ENCODE peak calls at places on chromosomes 13 and 19, in six cellular contexts. One of them, this sample, is unnamed.

GRCh38 chr19:8069116-8069973 is 16.8 kb downstream of the CCL25 start:
- DNase-seq in upper lobe of right lung: no peak
- DNase-seq in hepatocyte: no peak
- DNase-seq in heart right ventricle: no peak
- DNase-seq in CD8-positive, alpha-beta memory T cell: no peak
- DNase-seq in HepG2: no peak
- DNase-seq in this sample: no peak

GRCh38 chr19:51016798-51017683 is 2.5 kb downstream of the KLK10 start:
- DNase-seq in upper lobe of right lung: no peak
- DNase-seq in heart right ventricle: peak
- DNase-seq in CD8-positive, alpha-beta memory T cell: no peak
- DNase-seq in HepG2: peak
- DNase-seq in hepatocyte: peak
- DNase-seq in this sample: peak

GRCh38 chr19:54317108-54317964 is 4.4 kb upstream of the LILRA5 start:
- DNase-seq in CD8-positive, alpha-beta memory T cell: no peak
- DNase-seq in heart right ventricle: no peak
- DNase-seq in upper lobe of right lung: no peak
- DNase-seq in hepatocyte: no peak
- DNase-seq in HepG2: no peak
- DNase-seq in this sample: peak

GRCh38 chr13:113998781-113999617 is 25.1 kb upstream of the C13orf46 start:
- DNase-seq in CD8-positive, alpha-beta memory T cell: no peak
- DNase-seq in heart right ventricle: peak
- DNase-seq in upper lobe of right lung: no peak
- DNase-seq in HepG2: no peak
- DNase-seq in hepatocyte: no peak
- DNase-seq in this sample: peak

GRCh38 chr19:29866011-29866410 is 54.2 kb downstream of the CCNE1 start:
- DNase-seq in HepG2: no peak
- DNase-seq in CD8-positive, alpha-beta memory T cell: no peak
- DNase-seq in heart right ventricle: no peak
- DNase-seq in upper lobe of right lung: peak
- DNase-seq in hepatocyte: no peak
- DNase-seq in this sample: peak

GRCh38 chr19:41957838-41958366 is 1.2 kb downstream of the RABAC1 start:
- DNase-seq in CD8-positive, alpha-beta memory T cell: peak
- DNase-seq in HepG2: peak
- DNase-seq in heart right ventricle: peak
- DNase-seq in upper lobe of right lung: peak
- DNase-seq in hepatocyte: peak
- DNase-seq in this sample: peak

GRCh38 chr19:788821-789472 is 8.3 kb upstream of the PTBP1 start:
- DNase-seq in CD8-positive, alpha-beta memory T cell: peak
- DNase-seq in hepatocyte: no peak
- DNase-seq in heart right ventricle: no peak
- DNase-seq in HepG2: peak
- DNase-seq in upper lobe of right lung: no peak
- DNase-seq in this sample: no peak

GRCh38 chr13:97710797-97711196 is 242.7 kb upstream of the IPO5 start:
- DNase-seq in HepG2: no peak
- DNase-seq in hepatocyte: no peak
- DNase-seq in upper lobe of right lung: no peak
- DNase-seq in CD8-positive, alpha-beta memory T cell: no peak
- DNase-seq in heart right ventricle: no peak
- DNase-seq in this sample: no peak

GRCh38 chr19:518292-519231 is 11.3 kb downstream of the TPGS1 start:
- DNase-seq in heart right ventricle: no peak
- DNase-seq in HepG2: no peak
- DNase-seq in CD8-positive, alpha-beta memory T cell: peak
- DNase-seq in hepatocyte: peak
- DNase-seq in upper lobe of right lung: no peak
- DNase-seq in this sample: peak

GRCh38 chr13:44237276-44237767 is 136.3 kb upstream of the SERP2 start:
- DNase-seq in CD8-positive, alpha-beta memory T cell: no peak
- DNase-seq in heart right ventricle: peak
- DNase-seq in HepG2: no peak
- DNase-seq in hepatocyte: peak
- DNase-seq in upper lobe of right lung: no peak
- DNase-seq in this sample: no peak

GRCh38 chr13:102003848-102004570 is 397.8 kb downstream of the FGF14 start:
- DNase-seq in HepG2: no peak
- DNase-seq in CD8-positive, alpha-beta memory T cell: no peak
- DNase-seq in upper lobe of right lung: no peak
- DNase-seq in heart right ventricle: no peak
- DNase-seq in hepatocyte: no peak
- DNase-seq in this sample: no peak

GRCh38 chr19:8373867-8374813 is 10.2 kb downstream of the ANGPTL4 start:
- DNase-seq in hepatocyte: no peak
- DNase-seq in HepG2: peak
- DNase-seq in CD8-positive, alpha-beta memory T cell: no peak
- DNase-seq in heart right ventricle: no peak
- DNase-seq in upper lobe of right lung: no peak
- DNase-seq in this sample: no peak

GRCh38 chr19:10270180-10270615 is 722 bp upstream of the ICAM1 start:
- DNase-seq in upper lobe of right lung: peak
- DNase-seq in hepatocyte: no peak
- DNase-seq in HepG2: no peak
- DNase-seq in CD8-positive, alpha-beta memory T cell: peak
- DNase-seq in heart right ventricle: peak
- DNase-seq in this sample: peak

DNA sequence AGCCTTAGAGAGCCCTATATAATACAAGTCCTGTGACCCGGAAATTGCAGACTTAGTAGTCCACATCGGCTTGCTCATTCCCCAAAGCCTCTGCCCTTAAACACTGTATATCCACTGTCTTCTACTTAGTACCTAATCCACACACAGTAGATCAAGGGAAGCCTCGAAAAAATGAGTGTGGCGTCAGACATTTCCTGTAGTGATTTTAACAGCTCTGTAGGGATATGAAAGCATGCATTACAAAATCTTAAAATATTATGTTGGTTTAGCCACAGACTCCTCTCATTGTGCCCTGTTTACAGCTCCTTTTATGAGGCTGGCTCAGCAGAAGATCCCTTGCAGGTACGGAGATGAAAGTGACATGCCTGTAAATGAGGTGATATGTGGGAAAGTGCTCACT is 416.3 kb downstream of the LIG4 start:
- DNase-seq in HepG2: no peak
- DNase-seq in hepatocyte: no peak
- DNase-seq in CD8-positive, alpha-beta memory T cell: no peak
- DNase-seq in upper lobe of right lung: no peak
- DNase-seq in heart right ventricle: no peak
- DNase-seq in this sample: no peak
- H3K4me3 ChIP-seq in HepG2: no peak
- H3K4me3 ChIP-seq in hepatocyte: no peak
- H3K4me3 ChIP-seq in CD8-positive, alpha-beta memory T cell: no peak
- H3K4me3 ChIP-seq in upper lobe of right lung: no peak
- H3K4me3 ChIP-seq in heart right ventricle: no peak
- H3K4me3 ChIP-seq in this sample: no peak

DNA sequence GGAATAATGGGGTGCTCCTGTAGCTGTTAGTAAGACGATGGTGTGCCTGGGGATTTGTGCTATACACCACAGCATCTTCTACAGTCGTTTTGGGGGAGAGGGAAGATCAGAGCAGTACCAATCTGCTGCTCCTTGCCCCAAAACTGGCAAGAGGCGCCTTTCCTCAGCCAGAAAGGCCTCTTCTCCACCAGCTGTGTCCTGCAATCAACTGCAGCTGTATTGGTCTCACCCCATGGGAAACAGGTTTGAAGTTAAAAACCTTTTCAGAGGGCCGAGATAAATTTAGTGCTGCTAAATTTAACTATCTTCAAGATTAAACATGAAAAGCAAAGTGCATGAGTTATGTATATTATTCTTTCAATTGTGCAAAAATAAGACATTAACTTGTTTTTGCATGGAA is 1.2 kb upstream of the RNASEH2B start:
- DNase-seq in CD8-positive, alpha-beta memory T cell: no peak
- DNase-seq in upper lobe of right lung: no peak
- DNase-seq in heart right ventricle: no peak
- DNase-seq in HepG2: no peak
- DNase-seq in hepatocyte: no peak
- DNase-seq in this sample: no peak
- H3K4me3 ChIP-seq in CD8-positive, alpha-beta memory T cell: no peak
- H3K4me3 ChIP-seq in upper lobe of right lung: no peak
- H3K4me3 ChIP-seq in heart right ventricle: no peak
- H3K4me3 ChIP-seq in HepG2: no peak
- H3K4me3 ChIP-seq in hepatocyte: no peak
- H3K4me3 ChIP-seq in this sample: no peak

DNA sequence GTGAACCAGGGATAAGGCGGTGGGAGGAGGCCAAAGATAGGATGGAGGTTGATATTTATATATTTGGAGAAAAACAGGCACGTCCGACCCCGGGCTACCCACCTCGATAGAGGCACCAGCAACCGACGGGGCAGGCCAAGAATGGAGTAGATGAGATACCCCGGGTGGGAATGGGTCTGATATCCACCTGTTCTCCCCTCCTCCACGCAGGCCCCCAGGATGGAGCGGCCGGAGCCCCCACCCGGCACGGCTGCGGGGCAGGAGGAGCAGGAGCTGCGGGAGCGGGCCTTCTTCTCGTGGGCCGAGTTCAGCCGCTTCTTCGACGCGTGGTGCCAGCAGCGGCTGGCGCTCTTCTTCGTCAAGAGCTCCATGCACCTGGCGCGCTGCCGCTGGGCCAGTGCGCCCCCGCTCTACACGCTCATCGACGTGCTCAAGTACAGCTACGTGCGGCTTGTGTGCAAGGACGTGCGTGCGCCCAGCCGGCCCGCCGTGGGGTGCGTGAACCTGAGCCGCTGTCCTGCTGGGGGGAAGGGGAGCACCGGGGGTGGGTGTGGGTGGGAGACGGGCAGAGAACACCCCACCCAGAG is 1.2 kb downstream of the ZSWIM9 start:
- DNase-seq in HepG2: no peak
- DNase-seq in CD8-positive, alpha-beta memory T cell: no peak
- DNase-seq in upper lobe of right lung: no peak
- DNase-seq in heart right ventricle: no peak
- DNase-seq in hepatocyte: no peak
- DNase-seq in this sample: peak
- H3K4me3 ChIP-seq in HepG2: no peak
- H3K4me3 ChIP-seq in CD8-positive, alpha-beta memory T cell: peak
- H3K4me3 ChIP-seq in upper lobe of right lung: no peak
- H3K4me3 ChIP-seq in heart right ventricle: no peak
- H3K4me3 ChIP-seq in hepatocyte: peak
- H3K4me3 ChIP-seq in this sample: peak

DNA sequence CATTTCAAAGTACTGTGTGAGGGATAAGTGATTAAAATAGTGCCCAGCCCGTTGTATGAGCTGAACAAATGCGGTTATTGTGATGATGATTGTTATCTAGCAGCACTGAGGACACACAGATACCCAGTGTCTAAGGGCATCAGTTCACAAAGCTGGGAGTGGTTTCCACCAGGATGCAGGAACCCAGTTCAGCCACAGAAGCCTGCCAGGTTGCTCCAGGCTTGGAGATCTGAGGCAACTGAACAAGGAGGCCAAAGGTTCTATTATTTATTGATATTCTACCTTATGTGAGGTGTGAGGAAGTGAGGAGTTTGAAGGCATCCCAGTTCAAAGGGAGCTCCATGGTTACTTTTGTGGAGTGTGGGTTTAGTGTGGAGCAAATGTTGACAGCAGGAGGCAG is 13.2 kb downstream of the DIAPH3 start:
- DNase-seq in heart right ventricle: no peak
- DNase-seq in CD8-positive, alpha-beta memory T cell: no peak
- DNase-seq in upper lobe of right lung: no peak
- DNase-seq in HepG2: no peak
- DNase-seq in hepatocyte: no peak
- DNase-seq in this sample: no peak
- H3K4me3 ChIP-seq in heart right ventricle: no peak
- H3K4me3 ChIP-seq in CD8-positive, alpha-beta memory T cell: no peak
- H3K4me3 ChIP-seq in upper lobe of right lung: no peak
- H3K4me3 ChIP-seq in HepG2: no peak
- H3K4me3 ChIP-seq in hepatocyte: no peak
- H3K4me3 ChIP-seq in this sample: no peak

GRCh38 chr19:17601683-17602082 is 46.2 kb downstream of the COLGALT1 start:
- DNase-seq in hepatocyte: no peak
- DNase-seq in HepG2: no peak
- DNase-seq in heart right ventricle: no peak
- DNase-seq in CD8-positive, alpha-beta memory T cell: no peak
- DNase-seq in upper lobe of right lung: no peak
- DNase-seq in this sample: no peak
- H3K4me3 ChIP-seq in hepatocyte: no peak
- H3K4me3 ChIP-seq in HepG2: no peak
- H3K4me3 ChIP-seq in heart right ventricle: no peak
- H3K4me3 ChIP-seq in CD8-positive, alpha-beta memory T cell: no peak
- H3K4me3 ChIP-seq in upper lobe of right lung: no peak
- H3K4me3 ChIP-seq in this sample: no peak

GRCh38 chr13:39281539-39282150 is 243.4 kb downstream of the NHLRC3 start:
- DNase-seq in HepG2: peak
- DNase-seq in upper lobe of right lung: no peak
- DNase-seq in hepatocyte: no peak
- DNase-seq in heart right ventricle: no peak
- DNase-seq in CD8-positive, alpha-beta memory T cell: no peak
- DNase-seq in this sample: no peak

GRCh38 chr13:39282400-39282972 is 244.2 kb downstream of the NHLRC3 start:
- DNase-seq in upper lobe of right lung: no peak
- DNase-seq in hepatocyte: no peak
- DNase-seq in heart right ventricle: no peak
- DNase-seq in HepG2: no peak
- DNase-seq in CD8-positive, alpha-beta memory T cell: no peak
- DNase-seq in this sample: no peak

GRCh38 chr13:39284801-39285388 is 246.6 kb downstream of the NHLRC3 start:
- DNase-seq in HepG2: no peak
- DNase-seq in hepatocyte: no peak
- DNase-seq in upper lobe of right lung: no peak
- DNase-seq in CD8-positive, alpha-beta memory T cell: no peak
- DNase-seq in heart right ventricle: no peak
- DNase-seq in this sample: no peak

GRCh38 chr13:39279077-39279476 is 240.8 kb downstream of the NHLRC3 start:
- DNase-seq in HepG2: no peak
- DNase-seq in upper lobe of right lung: no peak
- DNase-seq in heart right ventricle: no peak
- DNase-seq in hepatocyte: no peak
- DNase-seq in CD8-positive, alpha-beta memory T cell: no peak
- DNase-seq in this sample: no peak

GRCh38 chr13:39283062-39283461 is 244.8 kb downstream of the NHLRC3 start:
- DNase-seq in CD8-positive, alpha-beta memory T cell: no peak
- DNase-seq in hepatocyte: no peak
- DNase-seq in heart right ventricle: no peak
- DNase-seq in HepG2: no peak
- DNase-seq in upper lobe of right lung: no peak
- DNase-seq in this sample: no peak
- H3K4me3 ChIP-seq in CD8-positive, alpha-beta memory T cell: no peak
- H3K4me3 ChIP-seq in hepatocyte: no peak
- H3K4me3 ChIP-seq in heart right ventricle: no peak
- H3K4me3 ChIP-seq in HepG2: no peak
- H3K4me3 ChIP-seq in upper lobe of right lung: no peak
- H3K4me3 ChIP-seq in this sample: no peak

GRCh38 chr13:112696001-112696868 is 6.4 kb downstream of the ATP11A start:
- DNase-seq in heart right ventricle: no peak
- DNase-seq in HepG2: no peak
- DNase-seq in CD8-positive, alpha-beta memory T cell: no peak
- DNase-seq in hepatocyte: no peak
- DNase-seq in upper lobe of right lung: no peak
- DNase-seq in this sample: peak
- H3K4me3 ChIP-seq in heart right ventricle: no peak
- H3K4me3 ChIP-seq in HepG2: no peak
- H3K4me3 ChIP-seq in CD8-positive, alpha-beta memory T cell: no peak
- H3K4me3 ChIP-seq in hepatocyte: no peak
- H3K4me3 ChIP-seq in upper lobe of right lung: no peak
- H3K4me3 ChIP-seq in this sample: no peak

This sample was measured in spleen.